ENCODE peak calls at places on chromosome 13, in seven cellular contexts. One of them, this sample, is unnamed.
A peak's percentile ranks its signal among the peaks of the same experiment; 100 is the strongest.

GRCh38 chr13:110661256-110661655 is 44.7 kb downstream of the CARS2 start:
- DNase-seq in thoracic aorta: no peak
- DNase-seq in mesendoderm: no peak
- DNase-seq in adrenal gland: no peak
- DNase-seq in HCT116: no peak
- DNase-seq in Peyer's patch: no peak
- DNase-seq in neuronal stem cell: no peak
- DNase-seq in this sample: no peak

GRCh38 chr13:43021926-43022670 is 1.3 kb upstream of the DNAJC15 start:
- DNase-seq in thoracic aorta: no peak
- DNase-seq in mesendoderm: no peak
- DNase-seq in adrenal gland: no peak
- DNase-seq in HCT116: no peak
- DNase-seq in Peyer's patch: no peak
- DNase-seq in neuronal stem cell: no peak
- DNase-seq in this sample: no peak

GRCh38 chr13:40452741-40453665 is 213.4 kb downstream of the FOXO1 start:
- DNase-seq in thoracic aorta: no peak
- DNase-seq in mesendoderm: no peak
- DNase-seq in adrenal gland: no peak
- DNase-seq in HCT116: no peak
- DNase-seq in Peyer's patch: no peak
- DNase-seq in neuronal stem cell: no peak
- DNase-seq in this sample: no peak

GRCh38 chr13:41456768-41457588 is at the start of gene RGCC:
- DNase-seq in thoracic aorta: peak; percentile 70
- DNase-seq in mesendoderm: peak; percentile 72
- DNase-seq in adrenal gland: peak; percentile 52
- DNase-seq in HCT116: peak; percentile 10
- DNase-seq in Peyer's patch: peak; percentile 75
- DNase-seq in neuronal stem cell: peak; percentile 56
- DNase-seq in this sample: no peak

GRCh38 chr13:75931116-75931515 is 295.0 kb downstream of the LMO7 start:
- DNase-seq in thoracic aorta: no peak
- DNase-seq in mesendoderm: no peak
- DNase-seq in adrenal gland: no peak
- DNase-seq in HCT116: no peak
- DNase-seq in Peyer's patch: no peak
- DNase-seq in neuronal stem cell: no peak
- DNase-seq in this sample: no peak

GRCh38 chr13:110388141-110388943 is 81.3 kb downstream of the COL4A2 start:
- DNase-seq in thoracic aorta: peak; percentile 51
- DNase-seq in mesendoderm: peak; percentile 59
- DNase-seq in adrenal gland: no peak
- DNase-seq in HCT116: no peak
- DNase-seq in Peyer's patch: no peak
- DNase-seq in neuronal stem cell: no peak
- DNase-seq in this sample: peak; percentile 91

GRCh38 chr13:100941377-100941776 is 266.8 kb upstream of the TMTC4 start:
- DNase-seq in thoracic aorta: no peak
- DNase-seq in mesendoderm: no peak
- DNase-seq in adrenal gland: no peak
- DNase-seq in HCT116: no peak
- DNase-seq in Peyer's patch: no peak
- DNase-seq in neuronal stem cell: no peak
- DNase-seq in this sample: no peak

GRCh38 chr13:110869805-110870706 is 44.8 kb downstream of the ANKRD10 start:
- DNase-seq in thoracic aorta: peak; percentile 99
- DNase-seq in mesendoderm: peak; percentile 89
- DNase-seq in adrenal gland: peak; percentile 97
- DNase-seq in HCT116: peak; percentile 99
- DNase-seq in Peyer's patch: peak; percentile 62
- DNase-seq in neuronal stem cell: no peak
- DNase-seq in this sample: peak; percentile 95

GRCh38 chr13:39107484-39108040 is 69.3 kb downstream of the NHLRC3 start:
- DNase-seq in thoracic aorta: no peak
- DNase-seq in mesendoderm: no peak
- DNase-seq in adrenal gland: no peak
- DNase-seq in HCT116: no peak
- DNase-seq in Peyer's patch: no peak
- DNase-seq in neuronal stem cell: no peak
- DNase-seq in this sample: no peak

GRCh38 chr13:102231486-102231885 is 170.4 kb downstream of the FGF14 start:
- DNase-seq in thoracic aorta: no peak
- DNase-seq in mesendoderm: no peak
- DNase-seq in adrenal gland: no peak
- DNase-seq in HCT116: no peak
- DNase-seq in Peyer's patch: no peak
- DNase-seq in neuronal stem cell: no peak
- DNase-seq in this sample: no peak

GRCh38 chr13:23867027-23867491 is 22.1 kb downstream of the MIPEP start:
- DNase-seq in thoracic aorta: no peak
- DNase-seq in mesendoderm: peak; percentile 85
- DNase-seq in adrenal gland: no peak
- DNase-seq in HCT116: no peak
- DNase-seq in Peyer's patch: no peak
- DNase-seq in neuronal stem cell: no peak
- DNase-seq in this sample: no peak

GRCh38 chr13:90857921-90858320 is 489.6 kb upstream of the MIR17HG start:
- DNase-seq in thoracic aorta: no peak
- DNase-seq in mesendoderm: no peak
- DNase-seq in adrenal gland: no peak
- DNase-seq in HCT116: no peak
- DNase-seq in Peyer's patch: no peak
- DNase-seq in neuronal stem cell: no peak
- DNase-seq in this sample: no peak

GRCh38 chr13:29520671-29521070 is 74.8 kb downstream of the SLC7A1 start:
- DNase-seq in thoracic aorta: no peak
- DNase-seq in mesendoderm: no peak
- DNase-seq in adrenal gland: no peak
- DNase-seq in HCT116: no peak
- DNase-seq in Peyer's patch: no peak
- DNase-seq in neuronal stem cell: no peak
- DNase-seq in this sample: no peak

GRCh38 chr13:39244561-39245230 is 206.4 kb downstream of the NHLRC3 start:
- DNase-seq in thoracic aorta: no peak
- DNase-seq in mesendoderm: no peak
- DNase-seq in adrenal gland: no peak
- DNase-seq in HCT116: no peak
- DNase-seq in Peyer's patch: no peak
- DNase-seq in neuronal stem cell: no peak
- DNase-seq in this sample: no peak

GRCh38 chr13:59458908-59459579 is 704.7 kb downstream of the DIAPH3 start:
- DNase-seq in thoracic aorta: no peak
- DNase-seq in mesendoderm: peak; percentile 32
- DNase-seq in adrenal gland: peak; percentile 48
- DNase-seq in HCT116: no peak
- DNase-seq in Peyer's patch: no peak
- DNase-seq in neuronal stem cell: no peak
- DNase-seq in this sample: peak; percentile 76

GRCh38 chr13:40377783-40378182 is 288.7 kb downstream of the FOXO1 start:
- DNase-seq in thoracic aorta: no peak
- DNase-seq in mesendoderm: no peak
- DNase-seq in adrenal gland: no peak
- DNase-seq in HCT116: no peak
- DNase-seq in Peyer's patch: no peak
- DNase-seq in neuronal stem cell: no peak
- DNase-seq in this sample: no peak

GRCh38 chr13:75860935-75861334 is 224.8 kb downstream of the LMO7 start:
- DNase-seq in thoracic aorta: no peak
- DNase-seq in mesendoderm: peak; percentile 19
- DNase-seq in adrenal gland: no peak
- DNase-seq in HCT116: no peak
- DNase-seq in Peyer's patch: no peak
- DNase-seq in neuronal stem cell: no peak
- DNase-seq in this sample: no peak

GRCh38 chr13:29105779-29106178 is 285.6 kb downstream of the MTUS2 start:
- DNase-seq in thoracic aorta: no peak
- DNase-seq in mesendoderm: peak; percentile 26
- DNase-seq in adrenal gland: no peak
- DNase-seq in HCT116: no peak
- DNase-seq in Peyer's patch: no peak
- DNase-seq in neuronal stem cell: no peak
- DNase-seq in this sample: peak; percentile 18

GRCh38 chr13:100707818-100708740 is 33.5 kb upstream of the TMTC4 start:
- DNase-seq in thoracic aorta: no peak
- DNase-seq in mesendoderm: no peak
- DNase-seq in adrenal gland: no peak
- DNase-seq in HCT116: no peak
- DNase-seq in Peyer's patch: no peak
- DNase-seq in neuronal stem cell: no peak
- DNase-seq in this sample: no peak

GRCh38 chr13:25857830-25858229 is 194.0 kb downstream of the SHISA2 start:
- DNase-seq in thoracic aorta: no peak
- DNase-seq in mesendoderm: no peak
- DNase-seq in adrenal gland: no peak
- DNase-seq in HCT116: no peak
- DNase-seq in Peyer's patch: no peak
- DNase-seq in neuronal stem cell: no peak
- DNase-seq in this sample: no peak

GRCh38 chr13:24279706-24280105 is 29.7 kb upstream of the C1QTNF9 start:
- DNase-seq in thoracic aorta: no peak
- DNase-seq in mesendoderm: no peak
- DNase-seq in adrenal gland: no peak
- DNase-seq in HCT116: no peak
- DNase-seq in Peyer's patch: no peak
- DNase-seq in neuronal stem cell: no peak
- DNase-seq in this sample: no peak

GRCh38 chr13:26601669-26602068 is 44.2 kb downstream of the WASF3 start:
- DNase-seq in thoracic aorta: no peak
- DNase-seq in mesendoderm: peak; percentile 73
- DNase-seq in adrenal gland: no peak
- DNase-seq in HCT116: no peak
- DNase-seq in Peyer's patch: no peak
- DNase-seq in neuronal stem cell: no peak
- DNase-seq in this sample: peak; percentile 50

GRCh38 chr13:97768134-97768533 is 185.3 kb upstream of the IPO5 start:
- DNase-seq in thoracic aorta: no peak
- DNase-seq in mesendoderm: no peak
- DNase-seq in adrenal gland: no peak
- DNase-seq in HCT116: no peak
- DNase-seq in Peyer's patch: no peak
- DNase-seq in neuronal stem cell: no peak
- DNase-seq in this sample: no peak

GRCh38 chr13:77460195-77460594 is 75.3 kb upstream of the SCEL start:
- DNase-seq in thoracic aorta: no peak
- DNase-seq in mesendoderm: no peak
- DNase-seq in adrenal gland: peak; percentile 30
- DNase-seq in HCT116: no peak
- DNase-seq in Peyer's patch: no peak
- DNase-seq in neuronal stem cell: no peak
- DNase-seq in this sample: no peak

GRCh38 chr13:84433024-84433423 is 550.8 kb upstream of the SLITRK1 start:
- DNase-seq in thoracic aorta: no peak
- DNase-seq in mesendoderm: no peak
- DNase-seq in adrenal gland: no peak
- DNase-seq in HCT116: no peak
- DNase-seq in Peyer's patch: no peak
- DNase-seq in neuronal stem cell: no peak
- DNase-seq in this sample: no peak

GRCh38 chr13:50122465-50122864 is 107.2 kb downstream of the KCNRG start:
- DNase-seq in thoracic aorta: no peak
- DNase-seq in mesendoderm: peak; percentile 36
- DNase-seq in adrenal gland: no peak
- DNase-seq in HCT116: no peak
- DNase-seq in Peyer's patch: no peak
- DNase-seq in neuronal stem cell: no peak
- DNase-seq in this sample: no peak

GRCh38 chr13:26255717-26256277 is 1.9 kb downstream of the CDK8 start:
- DNase-seq in thoracic aorta: no peak
- DNase-seq in mesendoderm: no peak
- DNase-seq in adrenal gland: no peak
- DNase-seq in HCT116: no peak
- DNase-seq in Peyer's patch: no peak
- DNase-seq in neuronal stem cell: no peak
- DNase-seq in this sample: no peak

GRCh38 chr13:44868397-44868796 is 120.9 kb downstream of the NUFIP1 start:
- DNase-seq in thoracic aorta: no peak
- DNase-seq in mesendoderm: no peak
- DNase-seq in adrenal gland: no peak
- DNase-seq in HCT116: no peak
- DNase-seq in Peyer's patch: no peak
- DNase-seq in neuronal stem cell: no peak
- DNase-seq in this sample: no peak
- H3K4me1 ChIP-seq in thoracic aorta: peaks cover 3% of the 10 kb centered on the region
- H3K4me1 ChIP-seq in mesendoderm: no peaks in the 10 kb centered on the region
- H3K4me1 ChIP-seq in adrenal gland: no peaks in the 10 kb centered on the region
- H3K4me1 ChIP-seq in HCT116: no peaks in the 10 kb centered on the region
- H3K4me1 ChIP-seq in Peyer's patch: no peaks in the 10 kb centered on the region
- H3K4me1 ChIP-seq in neuronal stem cell: no peaks in the 10 kb centered on the region
- H3K4me1 ChIP-seq in this sample: no peaks in the 10 kb centered on the region

GRCh38 chr13:112986470-112986869 is 17.5 kb downstream of the MCF2L start:
- DNase-seq in thoracic aorta: no peak
- DNase-seq in mesendoderm: no peak
- DNase-seq in adrenal gland: no peak
- DNase-seq in HCT116: no peak
- DNase-seq in Peyer's patch: no peak
- DNase-seq in neuronal stem cell: no peak
- DNase-seq in this sample: no peak
- H3K27me3 ChIP-seq in thoracic aorta: no peaks in the 10 kb centered on the region
- H3K27me3 ChIP-seq in mesendoderm: no peaks in the 10 kb centered on the region
- H3K27me3 ChIP-seq in adrenal gland: no peaks in the 10 kb centered on the region
- H3K27me3 ChIP-seq in HCT116: no peaks in the 10 kb centered on the region
- H3K27me3 ChIP-seq in Peyer's patch: no peaks in the 10 kb centered on the region
- H3K27me3 ChIP-seq in neuronal stem cell: no peaks in the 10 kb centered on the region
- H3K27me3 ChIP-seq in this sample: peaks cover 5% of the 10 kb centered on the region

DNA sequence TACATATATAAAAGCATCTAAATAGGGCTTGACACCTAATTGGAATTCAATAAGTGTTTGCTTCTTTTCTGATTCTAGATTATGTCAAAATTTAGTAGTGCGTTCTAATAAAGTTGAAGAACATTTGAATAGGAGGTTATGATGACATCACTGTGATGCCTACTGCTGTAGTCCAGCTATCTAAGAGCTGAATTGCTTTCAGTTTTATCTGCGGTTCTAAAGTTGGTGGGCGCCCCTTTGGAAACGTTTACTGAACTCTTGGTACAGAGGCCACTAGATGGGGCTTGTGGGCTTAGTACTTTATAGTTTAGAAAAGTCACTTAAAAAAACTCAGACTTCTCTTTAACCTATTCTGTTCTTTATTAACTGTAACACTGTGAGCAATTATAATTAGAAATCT is 776.9 kb downstream of the GPC5 start:
- DNase-seq in thoracic aorta: no peak
- DNase-seq in mesendoderm: peak; percentile 44
- DNase-seq in adrenal gland: no peak
- DNase-seq in HCT116: no peak
- DNase-seq in Peyer's patch: no peak
- DNase-seq in neuronal stem cell: peak; percentile 14
- DNase-seq in this sample: peak; percentile 31
- H3K4me3 ChIP-seq in thoracic aorta: peak overlapping the region; percentile 14
- H3K4me3 ChIP-seq in mesendoderm: no peak overlapping the region
- H3K4me3 ChIP-seq in adrenal gland: no peak overlapping the region
- H3K4me3 ChIP-seq in HCT116: no peak overlapping the region
- H3K4me3 ChIP-seq in Peyer's patch: no peak overlapping the region
- H3K4me3 ChIP-seq in neuronal stem cell: no peak overlapping the region
- H3K4me3 ChIP-seq in this sample: no peak overlapping the region

GRCh38 chr13:51829236-51829899 is 15.6 kb downstream of the TMEM272 start:
- DNase-seq in thoracic aorta: no peak
- DNase-seq in mesendoderm: no peak
- DNase-seq in adrenal gland: no peak
- DNase-seq in HCT116: no peak
- DNase-seq in Peyer's patch: no peak
- DNase-seq in neuronal stem cell: no peak
- DNase-seq in this sample: no peak
- H3K4me1 ChIP-seq in thoracic aorta: no peaks in the 10 kb centered on the region
- H3K4me1 ChIP-seq in mesendoderm: peaks cover 5% of the 10 kb centered on the region
- H3K4me1 ChIP-seq in adrenal gland: no peaks in the 10 kb centered on the region
- H3K4me1 ChIP-seq in HCT116: no peaks in the 10 kb centered on the region
- H3K4me1 ChIP-seq in Peyer's patch: peaks cover 4% of the 10 kb centered on the region
- H3K4me1 ChIP-seq in neuronal stem cell: no peaks in the 10 kb centered on the region
- H3K4me1 ChIP-seq in this sample: no peaks in the 10 kb centered on the region

This sample was measured in SJCRH30.